ENCODE peak calls at places on chromosomes 4 and X, in five cellular contexts. One of them, this sample, is unnamed.

GRCh38 chr4:156132196-156132595 is 178.5 kb upstream of the CTSO start:
- DNase-seq in GM12878: no peak
- DNase-seq in K562: no peak
- DNase-seq in A549: no peak
- DNase-seq in HepG2: no peak
- DNase-seq in this sample: no peak

GRCh38 chr4:20195071-20195885 is 56.4 kb upstream of the SLIT2 start:
- DNase-seq in GM12878: no peak
- DNase-seq in K562: no peak
- DNase-seq in A549: no peak
- DNase-seq in HepG2: no peak
- DNase-seq in this sample: no peak

GRCh38 chr4:124943938-124944337 is 231.4 kb upstream of the ANKRD50 start:
- DNase-seq in GM12878: no peak
- DNase-seq in K562: no peak
- DNase-seq in HepG2: no peak
- DNase-seq in A549: no peak
- DNase-seq in this sample: no peak

GRCh38 chr4:137427411-137427810 is 104.9 kb downstream of the PCDH18 start:
- DNase-seq in K562: no peak
- DNase-seq in A549: no peak
- DNase-seq in GM12878: no peak
- DNase-seq in HepG2: no peak
- DNase-seq in this sample: no peak

GRCh38 chr4:22315643-22316042 is 200.2 kb downstream of the ADGRA3 start:
- DNase-seq in GM12878: no peak
- DNase-seq in HepG2: no peak
- DNase-seq in K562: no peak
- DNase-seq in A549: no peak
- DNase-seq in this sample: no peak

GRCh38 chrX:51608766-51609165 is 9.9 kb downstream of the CENPVL3 start:
- DNase-seq in GM12878: no peak
- DNase-seq in HepG2: no peak
- DNase-seq in A549: no peak
- DNase-seq in K562: no peak
- DNase-seq in this sample: no peak

GRCh38 chrX:105695451-105695850 is 126.9 kb upstream of the NRK start:
- DNase-seq in A549: no peak
- DNase-seq in HepG2: no peak
- DNase-seq in GM12878: no peak
- DNase-seq in K562: no peak
- DNase-seq in this sample: no peak

GRCh38 chr4:81605278-81605677 is 133.6 kb upstream of the RASGEF1B start:
- DNase-seq in A549: no peak
- DNase-seq in GM12878: no peak
- DNase-seq in K562: no peak
- DNase-seq in HepG2: no peak
- DNase-seq in this sample: no peak

GRCh38 chr4:952881-953573 is 20.3 kb downstream of the DGKQ start:
- DNase-seq in A549: no peak
- DNase-seq in HepG2: no peak
- DNase-seq in GM12878: no peak
- DNase-seq in K562: no peak
- DNase-seq in this sample: peak; percentile 17

GRCh38 chr4:127849505-127850234 is 31.0 kb upstream of the PLK4 start:
- DNase-seq in HepG2: no peak
- DNase-seq in K562: no peak
- DNase-seq in A549: no peak
- DNase-seq in GM12878: no peak
- DNase-seq in this sample: no peak

GRCh38 chr4:68021185-68021584 is 57.9 kb upstream of the TMPRSS11A start:
- DNase-seq in A549: no peak
- DNase-seq in HepG2: no peak
- DNase-seq in GM12878: no peak
- DNase-seq in K562: no peak
- DNase-seq in this sample: no peak

GRCh38 chrX:120014354-120015129 is 62.9 kb downstream of the RHOXF2B start:
- DNase-seq in K562: no peak
- DNase-seq in HepG2: no peak
- DNase-seq in A549: no peak
- DNase-seq in GM12878: no peak
- DNase-seq in this sample: no peak

GRCh38 chrX:75522565-75523411 is at the start of gene ZDHHC15:
- DNase-seq in GM12878: peak; percentile 13
- DNase-seq in A549: no peak
- DNase-seq in K562: no peak
- DNase-seq in HepG2: no peak
- DNase-seq in this sample: peak; percentile 64

GRCh38 chrX:74923942-74924448 is 1.3 kb downstream of the NEXMIF start:
- DNase-seq in HepG2: no peak
- DNase-seq in GM12878: no peak
- DNase-seq in A549: no peak
- DNase-seq in K562: no peak
- DNase-seq in this sample: peak; percentile 21

GRCh38 chr4:55253911-55254593 is 92.0 kb upstream of the SRD5A3 start:
- DNase-seq in HepG2: no peak
- DNase-seq in GM12878: no peak
- DNase-seq in A549: no peak
- DNase-seq in K562: no peak
- DNase-seq in this sample: no peak

GRCh38 chr4:143185253-143186107 is 763 bp downstream of the USP38 start:
- DNase-seq in K562: no peak
- DNase-seq in HepG2: peak; percentile 16
- DNase-seq in A549: no peak
- DNase-seq in GM12878: no peak
- DNase-seq in this sample: peak; percentile 6

GRCh38 chr4:38008493-38009120 is 48.4 kb downstream of the PTTG2 start:
- DNase-seq in A549: no peak
- DNase-seq in GM12878: no peak
- DNase-seq in K562: no peak
- DNase-seq in HepG2: no peak
- DNase-seq in this sample: no peak

GRCh38 chrX:39777623-39778025 is 320.1 kb downstream of the BCOR start:
- DNase-seq in A549: no peak
- DNase-seq in K562: no peak
- DNase-seq in GM12878: no peak
- DNase-seq in HepG2: no peak
- DNase-seq in this sample: no peak

GRCh38 chrX:125782184-125782583 is 383.9 kb downstream of the DCAF12L2 start:
- DNase-seq in A549: no peak
- DNase-seq in GM12878: no peak
- DNase-seq in K562: no peak
- DNase-seq in HepG2: no peak
- DNase-seq in this sample: no peak

GRCh38 chr4:173835863-173836262 is 305.8 kb upstream of the HAND2 start:
- DNase-seq in GM12878: no peak
- DNase-seq in K562: no peak
- DNase-seq in HepG2: no peak
- DNase-seq in A549: no peak
- DNase-seq in this sample: peak; percentile 44

GRCh38 chrX:18702362-18703195 is 4.9 kb upstream of the PPEF1 start:
- DNase-seq in K562: no peak
- DNase-seq in A549: peak; percentile 89
- DNase-seq in HepG2: no peak
- DNase-seq in GM12878: no peak
- DNase-seq in this sample: no peak

GRCh38 chr4:76188557-76188956 is 25.1 kb downstream of the SCARB2 start:
- DNase-seq in A549: no peak
- DNase-seq in HepG2: no peak
- DNase-seq in K562: no peak
- DNase-seq in GM12878: no peak
- DNase-seq in this sample: no peak

GRCh38 chr4:105466580-105466979 is 7.3 kb downstream of the PPA2 start:
- DNase-seq in HepG2: no peak
- DNase-seq in A549: no peak
- DNase-seq in GM12878: no peak
- DNase-seq in K562: no peak
- DNase-seq in this sample: no peak

GRCh38 chrX:39133971-39134370 is 332.7 kb downstream of the MID1IP1 start:
- DNase-seq in GM12878: no peak
- DNase-seq in K562: no peak
- DNase-seq in HepG2: no peak
- DNase-seq in A549: no peak
- DNase-seq in this sample: no peak

GRCh38 chrX:66915893-66916292 is 277.0 kb upstream of the EDA2R start:
- DNase-seq in A549: no peak
- DNase-seq in HepG2: no peak
- DNase-seq in GM12878: no peak
- DNase-seq in K562: no peak
- DNase-seq in this sample: no peak

GRCh38 chr4:118911162-118911791 is 22.6 kb downstream of the SYNPO2 start:
- DNase-seq in GM12878: no peak
- DNase-seq in HepG2: no peak
- DNase-seq in A549: no peak
- DNase-seq in K562: no peak
- DNase-seq in this sample: no peak

GRCh38 chrX:41405551-41405950 is 41.6 kb upstream of the NYX start:
- DNase-seq in K562: no peak
- DNase-seq in GM12878: no peak
- DNase-seq in A549: no peak
- DNase-seq in HepG2: no peak
- DNase-seq in this sample: no peak

GRCh38 chrX:107716045-107716684 is 59.4 kb downstream of the TSC22D3 start:
- DNase-seq in GM12878: no peak
- DNase-seq in K562: no peak
- DNase-seq in HepG2: no peak
- DNase-seq in A549: peak; percentile 30
- DNase-seq in this sample: peak; percentile 89

GRCh38 chr4:152709675-152710438 is 30.1 kb upstream of the TMEM154 start:
- DNase-seq in GM12878: peak; percentile 42
- DNase-seq in HepG2: no peak
- DNase-seq in A549: no peak
- DNase-seq in K562: no peak
- DNase-seq in this sample: no peak

GRCh38 chr4:8835521-8836365 is 35.9 kb downstream of the HMX1 start:
- DNase-seq in HepG2: no peak
- DNase-seq in K562: no peak
- DNase-seq in GM12878: no peak
- DNase-seq in A549: no peak
- DNase-seq in this sample: peak; percentile 20

DNA sequence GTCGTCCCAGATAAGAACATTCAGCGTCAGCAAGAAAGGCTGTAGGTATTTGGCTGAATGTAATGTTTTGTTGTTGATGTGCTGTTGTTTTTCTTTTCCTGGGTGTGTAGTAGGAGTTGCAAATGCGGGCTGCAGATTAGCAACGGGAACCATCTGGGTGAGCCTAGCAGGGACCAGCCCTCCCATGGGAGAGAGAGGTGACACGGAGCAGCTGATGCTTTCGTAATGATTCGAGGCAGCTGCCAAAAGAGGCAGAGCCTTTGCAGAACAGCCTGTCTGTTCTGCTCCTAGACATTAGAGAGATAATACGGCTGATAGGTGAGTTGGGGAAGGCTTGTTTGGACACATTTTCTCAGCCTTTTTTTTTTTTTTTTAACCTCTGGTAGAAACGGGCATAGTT is 25.3 kb downstream of the ARSF start:
- DNase-seq in HepG2: no peak
- DNase-seq in GM12878: no peak
- DNase-seq in K562: no peak
- DNase-seq in A549: no peak
- DNase-seq in this sample: peak; percentile 38
- TF ChIP-seq REST in HepG2: no peak
- TF ChIP-seq REST in GM12878: no peak
- TF ChIP-seq REST in K562: no peak
- TF ChIP-seq REST in A549: no peak
- TF ChIP-seq REST in this sample: no peak

GRCh38 chr4:6272863-6273660 is 3.4 kb downstream of the WFS1 start:
- DNase-seq in HepG2: peak; percentile 70
- DNase-seq in GM12878: no peak
- DNase-seq in A549: peak; percentile 45
- DNase-seq in K562: no peak
- DNase-seq in this sample: peak; percentile 69

GRCh38 chr4:6270691-6271121 is 1.1 kb downstream of the WFS1 start:
- DNase-seq in K562: no peak
- DNase-seq in GM12878: no peak
- DNase-seq in HepG2: no peak
- DNase-seq in A549: no peak
- DNase-seq in this sample: no peak

GRCh38 chr4:6271701-6272465 is 2.2 kb downstream of the WFS1 start:
- DNase-seq in GM12878: no peak
- DNase-seq in HepG2: no peak
- DNase-seq in K562: no peak
- DNase-seq in A549: no peak
- DNase-seq in this sample: no peak

GRCh38 chr4:6269651-6270511 is at the start of gene WFS1:
- DNase-seq in GM12878: peak; percentile 82
- DNase-seq in HepG2: peak; percentile 94
- DNase-seq in A549: peak; percentile 94
- DNase-seq in K562: peak; percentile 99
- DNase-seq in this sample: peak; percentile 100

DNA sequence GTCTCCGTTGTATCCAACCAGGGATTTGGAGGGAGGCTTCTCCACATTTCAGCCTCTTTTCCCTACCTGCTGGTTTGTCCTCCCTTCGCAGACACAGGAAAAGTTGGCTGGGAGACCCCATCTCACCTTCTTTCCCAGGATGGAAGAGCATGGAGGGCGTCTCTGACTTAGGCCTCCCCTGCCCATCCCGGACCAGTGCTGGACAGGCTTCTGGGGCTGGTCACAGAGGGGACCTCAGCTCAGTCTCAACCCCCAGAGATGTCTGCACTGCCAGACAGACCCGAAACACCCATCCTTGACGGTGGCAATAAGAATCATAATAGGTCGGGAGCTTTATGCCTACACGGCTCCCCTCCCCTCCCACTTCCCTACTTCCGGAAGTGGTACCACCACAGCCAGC is 1.6 kb downstream of the WFS1 start:
- DNase-seq in GM12878: no peak
- DNase-seq in K562: no peak
- DNase-seq in A549: no peak
- DNase-seq in HepG2: no peak
- DNase-seq in this sample: no peak
- H3K4me3 ChIP-seq in GM12878: no peak overlapping the region
- H3K4me3 ChIP-seq in K562: no peak overlapping the region
- H3K4me3 ChIP-seq in A549: no peak overlapping the region
- H3K4me3 ChIP-seq in HepG2: peak overlapping the region; percentile 87
- H3K4me3 ChIP-seq in this sample: no peak overlapping the region

GRCh38 chr4:85776579-85776978 is 301.6 kb downstream of the ARHGAP24 start:
- DNase-seq in HepG2: no peak
- DNase-seq in K562: no peak
- DNase-seq in A549: no peak
- DNase-seq in GM12878: no peak
- DNase-seq in this sample: no peak
- TF ChIP-seq EP300 in HepG2: no peak
- TF ChIP-seq EP300 in K562: no peak
- TF ChIP-seq EP300 in A549: no peak
- TF ChIP-seq EP300 in GM12878: no peak
- TF ChIP-seq EP300 in this sample: no peak

DNA sequence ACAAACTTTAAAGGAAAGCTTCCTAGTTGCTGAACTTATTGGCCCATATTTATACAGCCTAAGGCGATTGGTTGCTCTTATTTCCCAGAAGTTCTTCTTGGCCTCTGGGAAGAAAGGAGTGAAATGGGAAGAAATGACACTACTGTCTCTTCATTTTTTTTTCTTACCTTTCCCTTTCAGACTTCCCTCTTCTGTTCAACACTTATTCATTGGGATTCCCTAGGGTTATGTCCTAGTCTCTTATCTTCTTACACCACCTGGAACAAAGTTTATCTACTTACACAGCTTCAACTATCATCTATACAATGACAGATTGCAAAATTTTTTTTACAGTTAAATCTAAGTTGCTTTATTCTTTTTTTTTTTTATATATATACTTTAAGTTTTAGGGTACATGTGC is 68.0 kb downstream of the SNX12 start:
- DNase-seq in HepG2: no peak
- DNase-seq in K562: peak; percentile 38
- DNase-seq in GM12878: no peak
- DNase-seq in A549: no peak
- DNase-seq in this sample: no peak
- TF ChIP-seq REST in HepG2: no peak
- TF ChIP-seq REST in K562: no peak
- TF ChIP-seq REST in GM12878: no peak
- TF ChIP-seq REST in A549: no peak
- TF ChIP-seq REST in this sample: no peak